ENCODE peak calls at places on chromosomes 3 and 15, in ten cellular contexts. W is BE2C, O is endothelial cell, N is GM13977, B is kidney, P is ovary, A is fibroblast of lung, H is lower lobe of right lung, D is NB4, V is fibroblast of mammary gland. I is an unnamed sample.
A peak's percentile ranks its signal among the peaks of the same experiment; 100 is the strongest.

GRCh38 chr3:53836084-53836872 is 9.9 kb downstream of the CHDH start:
- DNase-seq in H (no peak), P (no peak), O (no peak), W (no peak), N (no peak), B (no peak), V (no peak), D (no peak), A (no peak), I (no peak)

GRCh38 chr3:139251529-139251928 is 92.3 kb upstream of the MRPS22 start:
- DNase-seq in P (peak; percentile 71), B (no peak), W (no peak), A (peak; percentile 46), O (no peak), N (no peak), H (peak; percentile 57), D (peak; percentile 36), V (no peak), I (no peak)

GRCh38 chr3:12345141-12345561 is 56.3 kb downstream of the PPARG start:
- DNase-seq in N (no peak), H (no peak), O (no peak), A (peak; percentile 76), D (no peak), P (no peak), V (peak; percentile 94), B (no peak), W (no peak), I (no peak)

GRCh38 chr15:61598655-61599054 is 369.6 kb upstream of the RORA start:
- DNase-seq in W (no peak), D (no peak), B (no peak), A (no peak), N (no peak), P (no peak), V (no peak), O (no peak), H (no peak), I (no peak)

GRCh38 chr15:25068696-25069095 is 113.9 kb downstream of the SNRPN start:
- DNase-seq in O (no peak), N (no peak), H (no peak), P (no peak), V (no peak), D (no peak), A (no peak), W (no peak), B (peak; percentile 17), I (no peak)

GRCh38 chr15:74417230-74417629 is 16.5 kb downstream of the SEMA7A start:
- DNase-seq in D (no peak), V (peak; percentile 95), N (no peak), A (peak; percentile 53), O (no peak), B (no peak), P (no peak), H (no peak), W (no peak), I (no peak)

GRCh38 chr15:68197661-68198437 is 7.3 kb downstream of the CALML4 start:
- DNase-seq in W (no peak), B (peak; percentile 39), V (no peak), D (no peak), P (no peak), A (no peak), N (peak; percentile 9), H (no peak), O (no peak), I (no peak)

GRCh38 chr3:138442996-138443395 is 8.6 kb downstream of the ESYT3 start:
- DNase-seq in W (no peak), B (no peak), O (no peak), N (no peak), D (no peak), A (no peak), P (no peak), V (no peak), H (no peak), I (no peak)

GRCh38 chr15:68209735-68210408 is 4.7 kb upstream of the CALML4 start:
- DNase-seq in A (no peak), N (peak; percentile 69), O (no peak), W (no peak), V (no peak), B (no peak), D (peak; percentile 73), P (no peak), H (no peak), I (no peak)

GRCh38 chr3:124833710-124834332 is 53.3 kb downstream of the ITGB5 start:
- DNase-seq in D (no peak), V (no peak), H (no peak), A (no peak), O (no peak), N (no peak), B (no peak), P (no peak), W (no peak), I (no peak)

GRCh38 chr3:114649331-114649730 is 355.5 kb downstream of the TIGIT start:
- DNase-seq in D (peak; percentile 1), O (no peak), N (no peak), H (no peak), A (no peak), W (no peak), P (no peak), B (no peak), V (peak; percentile 52), I (no peak)

GRCh38 chr3:111859061-111859973 is at the start of gene PHLDB2:
- DNase-seq in H (peak; percentile 67), N (peak; percentile 43), D (peak; percentile 5), O (peak; percentile 92), V (peak; percentile 81), W (peak; percentile 41), B (peak; percentile 94), P (peak; percentile 72), A (peak; percentile 71), I (peak; percentile 76)

GRCh38 chr3:197306374-197307086 is 8.1 kb upstream of the DLG1 start:
- DNase-seq in H (no peak), P (no peak), W (no peak), O (no peak), D (no peak), B (no peak), A (peak; percentile 75), V (peak; percentile 75), N (no peak), I (no peak)

GRCh38 chr15:26736502-26737248 is 36.2 kb downstream of the GABRB3 start:
- DNase-seq in D (no peak), W (peak; percentile 21), O (no peak), V (no peak), A (no peak), H (no peak), N (no peak), B (no peak), P (no peak), I (no peak)

GRCh38 chr15:51460796-51461195 is 119.3 kb downstream of the GLDN start:
- DNase-seq in N (no peak), W (no peak), B (no peak), H (no peak), V (peak; percentile 40), O (no peak), A (no peak), D (no peak), P (no peak), I (no peak)

GRCh38 chr15:66882251-66883020 is 180.4 kb downstream of the SMAD6 start:
- DNase-seq in P (no peak), H (no peak), A (peak; percentile 61), O (no peak), W (no peak), N (no peak), V (peak; percentile 88), D (peak; percentile 29), B (no peak), I (no peak)

GRCh38 chr3:10387881-10388621 is 67.1 kb upstream of the SEC13 start:
- DNase-seq in O (no peak), B (peak; percentile 19), A (peak; percentile 36), V (no peak), N (no peak), P (no peak), H (no peak), D (no peak), W (no peak), I (no peak)

GRCh38 chr3:15601399-15602145 is at the start of the genes BTD and HACL1:
- DNase-seq in A (peak; percentile 99), O (peak; percentile 96), D (peak; percentile 99), H (peak; percentile 97), W (peak; percentile 94), N (peak; percentile 93), B (peak; percentile 99), P (peak; percentile 98), V (peak; percentile 98), I (peak; percentile 97)
- TF ChIP-seq CTCF in A (no peak), O (no peak), D (peak; percentile 5), H (peak; percentile 38), W (peak; percentile 20), N (peak; percentile 28), B (no peak), P (no peak), V (peak; percentile 14), I (no peak)

DNA sequence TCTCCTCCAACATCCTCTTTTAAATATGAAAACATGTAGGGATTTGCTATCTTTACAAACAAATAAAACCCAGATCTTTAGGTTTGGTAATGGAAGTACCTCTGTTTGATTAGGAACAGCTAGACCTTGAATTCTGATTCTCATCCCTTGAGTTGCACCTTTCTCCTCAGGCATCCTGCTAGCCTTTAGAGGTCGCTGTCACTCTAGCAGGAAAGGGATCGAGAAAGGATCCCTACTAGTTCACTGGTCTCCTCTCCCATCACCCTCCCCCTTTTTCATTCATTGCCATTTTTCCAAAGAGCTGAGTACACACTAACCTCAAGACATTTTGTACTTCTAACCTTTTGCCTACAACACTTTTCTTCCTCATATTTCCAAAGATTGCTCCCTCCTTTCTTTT is 569.8 kb downstream of the RBMS3 start:
- DNase-seq in H (no peak), B (no peak), P (no peak), O (no peak), N (no peak), W (no peak), D (no peak), V (no peak), A (no peak), I (no peak)
- TF ChIP-seq CTCF in H (no peak), B (no peak), P (no peak), O (no peak), N (no peak), W (no peak), D (no peak), V (peak; percentile 4), A (no peak), I (no peak)

DNA sequence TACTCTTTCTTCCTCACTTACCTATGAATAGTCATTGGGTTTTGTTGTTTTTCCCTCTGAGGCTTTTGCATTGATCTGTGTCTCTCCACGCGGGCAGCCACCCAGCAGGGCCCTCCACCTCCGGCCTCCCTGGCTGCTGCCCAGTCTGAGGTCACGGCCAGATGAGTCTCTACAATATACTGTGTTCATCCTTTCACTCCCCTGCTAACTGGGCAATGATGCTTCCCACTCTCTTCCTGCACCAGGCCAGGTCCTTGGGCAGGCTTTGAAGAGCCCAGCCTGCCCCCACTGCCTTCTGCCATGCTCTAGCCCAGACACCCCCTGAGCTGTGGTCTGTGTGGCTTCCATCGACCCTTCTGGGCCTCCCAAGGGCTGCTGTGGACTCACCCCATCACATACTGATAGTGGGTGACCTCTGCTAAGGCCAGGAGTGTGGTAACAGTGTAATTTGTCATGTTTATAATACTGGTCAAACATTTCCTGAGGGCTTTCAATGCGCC is 18.0 kb downstream of the PDIA5 start:
- DNase-seq in O (no peak), A (no peak), N (no peak), B (no peak), P (no peak), D (peak; percentile 30), V (peak; percentile 50), H (no peak), W (no peak), I (no peak)
- TF ChIP-seq CTCF in O (no peak), A (no peak), N (no peak), B (no peak), P (no peak), D (no peak), V (no peak), H (no peak), W (no peak), I (no peak)

GRCh38 chr3:23900744-23901143 is 16.0 kb downstream of the NKIRAS1 start:
- DNase-seq in O (no peak), D (no peak), N (no peak), H (no peak), V (peak; percentile 61), W (no peak), B (no peak), P (no peak), A (peak; percentile 74), I (no peak)
- TF ChIP-seq CTCF in O (no peak), D (no peak), N (no peak), H (no peak), V (peak; percentile 17), W (no peak), B (no peak), P (no peak), A (no peak), I (no peak)

I was measured in left lung.